ENCODE peak calls at places on chromosomes 11 and 22, in seven cellular contexts. One of them, this sample, is unnamed.

GRCh38 chr22:48675141-48675827 is 1152.4 kb downstream of the BRD1 start:
- DNase-seq in cerebellum: no peak
- DNase-seq in spleen: no peak
- DNase-seq in glomerular endothelial cell: no peak
- DNase-seq in ELR: no peak
- DNase-seq in fibroblast of mammary gland: no peak
- DNase-seq in heart left ventricle: no peak
- DNase-seq in this sample: no peak

GRCh38 chr22:25853078-25853477 is 111.1 kb downstream of the MYO18B start:
- DNase-seq in spleen: no peak
- DNase-seq in heart left ventricle: no peak
- DNase-seq in ELR: no peak
- DNase-seq in fibroblast of mammary gland: peak
- DNase-seq in glomerular endothelial cell: no peak
- DNase-seq in cerebellum: no peak
- DNase-seq in this sample: no peak

GRCh38 chr22:31155425-31155824 is 4.6 kb upstream of the RNF185 start:
- DNase-seq in glomerular endothelial cell: no peak
- DNase-seq in cerebellum: no peak
- DNase-seq in fibroblast of mammary gland: peak
- DNase-seq in heart left ventricle: no peak
- DNase-seq in ELR: peak
- DNase-seq in spleen: no peak
- DNase-seq in this sample: no peak

GRCh38 chr11:1756024-1756561 is 5.7 kb upstream of the IFITM10 start:
- DNase-seq in heart left ventricle: no peak
- DNase-seq in spleen: peak
- DNase-seq in glomerular endothelial cell: no peak
- DNase-seq in ELR: no peak
- DNase-seq in cerebellum: no peak
- DNase-seq in fibroblast of mammary gland: no peak
- DNase-seq in this sample: no peak

GRCh38 chr11:34682822-34683221 is 61.9 kb downstream of the EHF start:
- DNase-seq in spleen: no peak
- DNase-seq in heart left ventricle: no peak
- DNase-seq in cerebellum: no peak
- DNase-seq in ELR: peak
- DNase-seq in fibroblast of mammary gland: peak
- DNase-seq in glomerular endothelial cell: no peak
- DNase-seq in this sample: no peak

GRCh38 chr11:19316434-19316833 is 75.7 kb upstream of the E2F8 start:
- DNase-seq in glomerular endothelial cell: no peak
- DNase-seq in ELR: no peak
- DNase-seq in spleen: no peak
- DNase-seq in heart left ventricle: peak
- DNase-seq in cerebellum: no peak
- DNase-seq in fibroblast of mammary gland: peak
- DNase-seq in this sample: no peak

GRCh38 chr22:37140686-37141323 is 8.9 kb downstream of the IL2RB start:
- DNase-seq in heart left ventricle: no peak
- DNase-seq in ELR: no peak
- DNase-seq in glomerular endothelial cell: no peak
- DNase-seq in spleen: no peak
- DNase-seq in cerebellum: no peak
- DNase-seq in fibroblast of mammary gland: no peak
- DNase-seq in this sample: no peak

GRCh38 chr11:7442588-7443215 is 42.6 kb upstream of the OLFML1 start:
- DNase-seq in spleen: peak
- DNase-seq in glomerular endothelial cell: no peak
- DNase-seq in heart left ventricle: peak
- DNase-seq in cerebellum: peak
- DNase-seq in fibroblast of mammary gland: peak
- DNase-seq in ELR: peak
- DNase-seq in this sample: peak

GRCh38 chr22:47060718-47061117 is 298.3 kb downstream of the TBC1D22A start:
- DNase-seq in heart left ventricle: peak
- DNase-seq in ELR: no peak
- DNase-seq in fibroblast of mammary gland: no peak
- DNase-seq in glomerular endothelial cell: no peak
- DNase-seq in spleen: peak
- DNase-seq in cerebellum: no peak
- DNase-seq in this sample: no peak

GRCh38 chr11:68773521-68774187 is 22.3 kb upstream of the TESMIN start:
- DNase-seq in cerebellum: no peak
- DNase-seq in spleen: no peak
- DNase-seq in ELR: no peak
- DNase-seq in glomerular endothelial cell: no peak
- DNase-seq in heart left ventricle: no peak
- DNase-seq in fibroblast of mammary gland: peak
- DNase-seq in this sample: no peak

GRCh38 chr11:75498556-75499255 is 27.0 kb downstream of the GDPD5 start:
- DNase-seq in glomerular endothelial cell: no peak
- DNase-seq in ELR: peak
- DNase-seq in cerebellum: no peak
- DNase-seq in heart left ventricle: no peak
- DNase-seq in fibroblast of mammary gland: peak
- DNase-seq in spleen: no peak
- DNase-seq in this sample: no peak

GRCh38 chr11:8086001-8086479 is 5.0 kb downstream of the TUB start:
- DNase-seq in glomerular endothelial cell: no peak
- DNase-seq in ELR: no peak
- DNase-seq in cerebellum: no peak
- DNase-seq in spleen: peak
- DNase-seq in heart left ventricle: peak
- DNase-seq in fibroblast of mammary gland: peak
- DNase-seq in this sample: no peak

GRCh38 chr11:115363426-115363825 is 140.8 kb downstream of the CADM1 start:
- DNase-seq in heart left ventricle: no peak
- DNase-seq in spleen: no peak
- DNase-seq in glomerular endothelial cell: no peak
- DNase-seq in fibroblast of mammary gland: no peak
- DNase-seq in cerebellum: no peak
- DNase-seq in ELR: no peak
- DNase-seq in this sample: no peak

GRCh38 chr22:36417281-36417686 is 29.5 kb upstream of the MYH9 start:
- DNase-seq in fibroblast of mammary gland: peak
- DNase-seq in heart left ventricle: no peak
- DNase-seq in spleen: no peak
- DNase-seq in ELR: peak
- DNase-seq in cerebellum: no peak
- DNase-seq in glomerular endothelial cell: no peak
- DNase-seq in this sample: no peak

GRCh38 chr11:76385903-76386302 is 4.8 kb downstream of the GVQW3 start:
- DNase-seq in heart left ventricle: no peak
- DNase-seq in ELR: no peak
- DNase-seq in cerebellum: no peak
- DNase-seq in fibroblast of mammary gland: peak
- DNase-seq in glomerular endothelial cell: no peak
- DNase-seq in spleen: no peak
- DNase-seq in this sample: no peak

GRCh38 chr11:8100151-8100550 is 19.1 kb downstream of the TUB start:
- DNase-seq in heart left ventricle: no peak
- DNase-seq in glomerular endothelial cell: no peak
- DNase-seq in fibroblast of mammary gland: no peak
- DNase-seq in ELR: no peak
- DNase-seq in spleen: no peak
- DNase-seq in cerebellum: no peak
- DNase-seq in this sample: no peak

GRCh38 chr11:60700689-60701508 is 1.5 kb downstream of the MS4A8 start:
- DNase-seq in glomerular endothelial cell: no peak
- DNase-seq in ELR: peak
- DNase-seq in spleen: no peak
- DNase-seq in heart left ventricle: no peak
- DNase-seq in fibroblast of mammary gland: peak
- DNase-seq in cerebellum: no peak
- DNase-seq in this sample: no peak

GRCh38 chr22:32327066-32327465 is 30.6 kb upstream of the RFPL3 start:
- DNase-seq in ELR: peak
- DNase-seq in heart left ventricle: no peak
- DNase-seq in fibroblast of mammary gland: peak
- DNase-seq in spleen: no peak
- DNase-seq in cerebellum: no peak
- DNase-seq in glomerular endothelial cell: peak
- DNase-seq in this sample: no peak

GRCh38 chr11:48058064-48058463 is 77.7 kb downstream of the PTPRJ start:
- DNase-seq in cerebellum: no peak
- DNase-seq in spleen: no peak
- DNase-seq in heart left ventricle: no peak
- DNase-seq in fibroblast of mammary gland: no peak
- DNase-seq in ELR: no peak
- DNase-seq in glomerular endothelial cell: no peak
- DNase-seq in this sample: no peak

GRCh38 chr11:74671520-74672196 is 59.6 kb downstream of the CHRDL2 start:
- DNase-seq in ELR: peak
- DNase-seq in heart left ventricle: no peak
- DNase-seq in cerebellum: no peak
- DNase-seq in fibroblast of mammary gland: peak
- DNase-seq in spleen: no peak
- DNase-seq in glomerular endothelial cell: no peak
- DNase-seq in this sample: no peak

GRCh38 chr11:59560702-59561469 is 49.5 kb downstream of the OR4D9 start:
- DNase-seq in ELR: peak
- DNase-seq in glomerular endothelial cell: no peak
- DNase-seq in spleen: peak
- DNase-seq in cerebellum: peak
- DNase-seq in fibroblast of mammary gland: peak
- DNase-seq in heart left ventricle: peak
- DNase-seq in this sample: peak

GRCh38 chr11:97722721-97723120 is 1298.0 kb upstream of the CNTN5 start:
- DNase-seq in heart left ventricle: no peak
- DNase-seq in fibroblast of mammary gland: no peak
- DNase-seq in glomerular endothelial cell: no peak
- DNase-seq in cerebellum: no peak
- DNase-seq in ELR: no peak
- DNase-seq in spleen: no peak
- DNase-seq in this sample: no peak

GRCh38 chr11:45500457-45500856 is 165.0 kb downstream of the CHST1 start:
- DNase-seq in heart left ventricle: no peak
- DNase-seq in glomerular endothelial cell: no peak
- DNase-seq in ELR: no peak
- DNase-seq in spleen: peak
- DNase-seq in cerebellum: peak
- DNase-seq in fibroblast of mammary gland: no peak
- DNase-seq in this sample: no peak

GRCh38 chr11:44519989-44520737 is 45.3 kb upstream of the CD82 start:
- DNase-seq in spleen: no peak
- DNase-seq in cerebellum: no peak
- DNase-seq in heart left ventricle: peak
- DNase-seq in glomerular endothelial cell: no peak
- DNase-seq in fibroblast of mammary gland: no peak
- DNase-seq in ELR: no peak
- DNase-seq in this sample: no peak

GRCh38 chr22:29311468-29312217 is 3.9 kb downstream of the RASL10A start:
- DNase-seq in fibroblast of mammary gland: no peak
- DNase-seq in cerebellum: no peak
- DNase-seq in spleen: peak
- DNase-seq in glomerular endothelial cell: no peak
- DNase-seq in heart left ventricle: peak
- DNase-seq in ELR: no peak
- DNase-seq in this sample: no peak

GRCh38 chr11:47161134-47161854 is 15.4 kb downstream of the ARFGAP2 start:
- DNase-seq in heart left ventricle: peak
- DNase-seq in spleen: no peak
- DNase-seq in fibroblast of mammary gland: peak
- DNase-seq in ELR: peak
- DNase-seq in glomerular endothelial cell: no peak
- DNase-seq in cerebellum: peak
- DNase-seq in this sample: no peak

GRCh38 chr11:14644396-14645246 is 1.0 kb downstream of the PDE3B start:
- DNase-seq in spleen: peak
- DNase-seq in cerebellum: peak
- DNase-seq in heart left ventricle: peak
- DNase-seq in fibroblast of mammary gland: no peak
- DNase-seq in glomerular endothelial cell: no peak
- DNase-seq in ELR: peak
- DNase-seq in this sample: no peak

This sample was measured in smooth muscle cell of the brain vasculature.